ENCODE peak calls at places on chromosome 18, in seven cellular contexts. B is breast epithelium, Q is left kidney, C is psoas muscle, Z is naive B cell, N is substantia nigra, J is kidney tubule cell. R is an unnamed sample.

GRCh38 chr18:24603151-24603550 is 142.7 kb downstream of the HRH4 start:
- DNase-seq in C (no peak), Z (no peak), Q (peak), B (no peak), J (no peak), N (no peak), R (no peak)

GRCh38 chr18:75801178-75801577 is 373.7 kb upstream of the SMIM21 start:
- DNase-seq in Q (no peak), B (no peak), C (no peak), N (no peak), J (no peak), Z (no peak), R (no peak)

GRCh38 chr18:27735117-27735516 is 441.8 kb downstream of the CDH2 start:
- DNase-seq in B (no peak), Q (no peak), Z (no peak), C (no peak), J (no peak), N (no peak), R (no peak)

GRCh38 chr18:58699551-58699950 is 28.3 kb downstream of the MALT1 start:
- DNase-seq in B (no peak), J (peak), Z (no peak), N (no peak), Q (no peak), C (no peak), R (no peak)

GRCh38 chr18:49340446-49340845 is 120.0 kb downstream of the DYM start:
- DNase-seq in N (no peak), Z (no peak), Q (no peak), J (peak), B (no peak), C (no peak), R (no peak)

GRCh38 chr18:69951182-69951581 is 3.5 kb upstream of the CD226 start:
- DNase-seq in J (peak), B (no peak), N (no peak), Z (no peak), Q (no peak), C (no peak), R (no peak)

GRCh38 chr18:46448347-46448746 is 208.7 kb downstream of the LOXHD1 start:
- DNase-seq in J (no peak), N (no peak), B (no peak), Z (no peak), C (no peak), Q (no peak), R (peak)

GRCh38 chr18:7383336-7383980 is 152.6 kb downstream of the LRRC30 start:
- DNase-seq in Z (no peak), Q (no peak), B (no peak), N (no peak), C (no peak), J (no peak), R (no peak)

GRCh38 chr18:27713037-27713726 is 463.7 kb downstream of the CDH2 start:
- DNase-seq in B (no peak), Q (peak), N (no peak), Z (no peak), J (no peak), C (no peak), R (peak)

GRCh38 chr18:24819141-24819890 is 358.9 kb downstream of the HRH4 start:
- DNase-seq in Q (no peak), C (no peak), B (no peak), N (no peak), J (no peak), Z (no peak), R (no peak)

GRCh38 chr18:5284808-5285207 is 10.7 kb downstream of the ZBTB14 start:
- DNase-seq in Z (no peak), J (no peak), N (no peak), B (no peak), C (no peak), Q (no peak), R (no peak)

GRCh38 chr18:33697498-33697897 is 119.5 kb downstream of the ASXL3 start:
- DNase-seq in C (no peak), Z (no peak), N (no peak), B (no peak), J (no peak), Q (no peak), R (no peak)

GRCh38 chr18:59087391-59087790 is 52.3 kb upstream of the SEC11C start:
- DNase-seq in C (no peak), N (no peak), B (no peak), Q (no peak), J (peak), Z (no peak), R (no peak)

GRCh38 chr18:46141199-46141598 is 37.0 kb downstream of the HAUS1 start:
- DNase-seq in Z (no peak), N (no peak), C (no peak), B (no peak), Q (no peak), J (no peak), R (no peak)

GRCh38 chr18:63098014-63098981 is 221.3 kb downstream of the BCL2 start:
- DNase-seq in N (no peak), Q (no peak), C (no peak), J (no peak), Z (no peak), B (no peak), R (no peak)

GRCh38 chr18:13541621-13542519 is 184.5 kb downstream of the FAM210A start:
- DNase-seq in C (no peak), Z (no peak), J (peak), Q (no peak), N (no peak), B (no peak), R (no peak)

GRCh38 chr18:70288171-70288850 is 534 bp upstream of the SOCS6 start:
- DNase-seq in Q (peak), J (peak), Z (no peak), N (no peak), C (peak), B (no peak), R (peak)

GRCh38 chr18:48548404-48548771 is 9.6 kb downstream of the CTIF start:
- DNase-seq in Q (no peak), J (no peak), Z (no peak), C (peak), B (peak), N (no peak), R (no peak)

GRCh38 chr18:79912994-79913831 is 38.2 kb downstream of the SLC66A2 start:
- DNase-seq in B (no peak), J (no peak), C (no peak), Q (no peak), Z (no peak), N (no peak), R (no peak)

GRCh38 chr18:49597152-49597551 is 35.3 kb downstream of the LIPG start:
- DNase-seq in J (no peak), C (no peak), Q (peak), Z (no peak), B (no peak), N (no peak), R (peak)

GRCh38 chr18:56569391-56569790 is 69.0 kb downstream of the TXNL1 start:
- DNase-seq in B (no peak), Q (no peak), N (no peak), Z (no peak), C (no peak), J (no peak), R (no peak)

GRCh38 chr18:35231052-35231451 is 9.8 kb upstream of the ZNF397 start:
- DNase-seq in C (peak), B (peak), J (peak), N (peak), Q (peak), Z (peak), R (peak)

GRCh38 chr18:1751249-1751648 is 820.1 kb downstream of the METTL4 start:
- DNase-seq in Z (no peak), C (no peak), J (no peak), Q (no peak), B (no peak), N (no peak), R (no peak)

GRCh38 chr18:44130365-44130942 is 550.2 kb upstream of the SETBP1 start:
- DNase-seq in N (no peak), C (no peak), Z (peak), Q (peak), B (no peak), J (peak), R (peak)

GRCh38 chr18:55401275-55401620 is 186.7 kb downstream of the TCF4 start:
- DNase-seq in N (no peak), C (no peak), J (no peak), B (no peak), Z (no peak), Q (no peak), R (no peak)

GRCh38 chr18:36752929-36753865 is 75.6 kb downstream of the TPGS2 start:
- DNase-seq in Z (no peak), J (no peak), C (no peak), N (no peak), Q (no peak), B (no peak), R (no peak)

GRCh38 chr18:68918216-68918615 is 120.3 kb downstream of the CCDC102B start:
- DNase-seq in Z (no peak), N (no peak), Q (no peak), C (no peak), B (no peak), J (no peak), R (no peak)

GRCh38 chr18:59009846-59010245 is 129.8 kb upstream of the SEC11C start:
- DNase-seq in N (no peak), B (no peak), J (no peak), Q (no peak), C (no peak), Z (no peak), R (no peak)

GRCh38 chr18:5503740-5504139 is 40.1 kb downstream of the EPB41L3 start:
- DNase-seq in N (no peak), B (no peak), Z (no peak), J (no peak), Q (no peak), C (no peak), R (no peak)

GRCh38 chr18:35114305-35114704 is 73.1 kb downstream of the MAPRE2 start:
- DNase-seq in C (no peak), B (no peak), N (no peak), Z (no peak), J (no peak), Q (no peak), R (no peak)

R was measured in GM23338.